ENCODE peak calls at places on chromosomes 3 and 15, in five cellular contexts. O is keratinocyte, Z is SK-N-MC, V is cardiac muscle cell, D is body of pancreas. T is an unnamed sample.

GRCh38 chr15:70528270-70528706 is 235.1 kb downstream of the UACA start:
- DNase-seq in O (no peak), Z (peak), V (no peak), D (peak), T (no peak)

GRCh38 chr3:154149286-154149685 is 28.1 kb downstream of the ARHGEF26 start:
- DNase-seq in O (no peak), Z (no peak), V (no peak), D (no peak), T (no peak)

GRCh38 chr3:135012101-135012500 is 217.0 kb downstream of the EPHB1 start:
- DNase-seq in O (no peak), Z (no peak), V (no peak), D (no peak), T (no peak)

GRCh38 chr3:123376451-123377172 is 72.3 kb downstream of the ADCY5 start:
- DNase-seq in O (no peak), Z (no peak), V (no peak), D (no peak), T (no peak)

GRCh38 chr15:76533060-76533955 is 196.7 kb downstream of the ISL2 start:
- DNase-seq in O (no peak), Z (no peak), V (no peak), D (no peak), T (peak)

GRCh38 chr3:23840521-23840920 is 34.8 kb downstream of the UBE2E1 start:
- DNase-seq in O (no peak), Z (no peak), V (peak), D (no peak), T (no peak)

GRCh38 chr3:194001728-194002459 is 134.1 kb upstream of the HES1 start:
- DNase-seq in O (no peak), Z (no peak), V (no peak), D (no peak), T (no peak)

GRCh38 chr3:59426851-59427565 is 377.2 kb upstream of the CFAP20DC start:
- DNase-seq in O (no peak), Z (no peak), V (no peak), D (no peak), T (peak)

GRCh38 chr3:52253314-52254260 is 8.0 kb downstream of the PPM1M start:
- DNase-seq in O (no peak), Z (no peak), V (no peak), D (peak), T (no peak)

GRCh38 chr3:64677961-64678716 is 9.7 kb downstream of the ADAMTS9 start:
- DNase-seq in O (no peak), Z (no peak), V (no peak), D (no peak), T (no peak)

GRCh38 chr3:18432752-18433151 is 7.6 kb upstream of the SATB1 start:
- DNase-seq in O (no peak), Z (no peak), V (no peak), D (no peak), T (no peak)

GRCh38 chr3:182794806-182795369 is 1.6 kb downstream of the ATP11B start:
- DNase-seq in O (no peak), Z (no peak), V (no peak), D (no peak), T (no peak)

GRCh38 chr3:37910666-37911400 is 49.2 kb downstream of the CTDSPL start:
- DNase-seq in O (no peak), Z (no peak), V (no peak), D (no peak), T (no peak)

GRCh38 chr3:62103531-62103930 is 269.8 kb downstream of the FEZF2 start:
- DNase-seq in O (no peak), Z (no peak), V (no peak), D (no peak), T (no peak)

GRCh38 chr3:57169106-57169505 is 4.0 kb upstream of the IL17RD start:
- DNase-seq in O (no peak), Z (no peak), V (no peak), D (no peak), T (no peak)

GRCh38 chr15:81575436-81576123 is 201.6 kb upstream of the TMC3 start:
- DNase-seq in O (peak), Z (no peak), V (peak), D (no peak), T (peak)

GRCh38 chr3:14900881-14901873 is 46.2 kb upstream of the NR2C2 start:
- DNase-seq in O (no peak), Z (no peak), V (no peak), D (no peak), T (no peak)

GRCh38 chr3:174089592-174089991 is 692.0 kb downstream of the NLGN1 start:
- DNase-seq in O (no peak), Z (peak), V (no peak), D (no peak), T (no peak)

GRCh38 chr3:54146383-54147239 is 24.3 kb downstream of the CACNA2D3 start:
- DNase-seq in O (no peak), Z (no peak), V (peak), D (peak), T (no peak)

GRCh38 chr3:87674397-87675161 is 384.2 kb downstream of the CGGBP1 start:
- DNase-seq in O (no peak), Z (no peak), V (no peak), D (no peak), T (no peak)

GRCh38 chr15:41203395-41203794 is 27.2 kb downstream of the EXD1 start:
- DNase-seq in O (no peak), Z (no peak), V (no peak), D (no peak), T (no peak)

GRCh38 chr3:129308636-129309035 is 30.0 kb downstream of the HMCES start:
- DNase-seq in O (no peak), Z (no peak), V (no peak), D (no peak), T (no peak)

GRCh38 chr3:141331370-141332318 is 36.7 kb upstream of the ZBTB38 start:
- DNase-seq in O (peak), Z (no peak), V (peak), D (peak), T (peak)

GRCh38 chr15:75452364-75452967 is 976 bp upstream of the SIN3A start:
- DNase-seq in O (no peak), Z (no peak), V (peak), D (peak), T (peak)

GRCh38 chr3:179416681-179417080 is 34.6 kb downstream of the GNB4 start:
- DNase-seq in O (no peak), Z (no peak), V (no peak), D (no peak), T (no peak)

GRCh38 chr15:27752682-27753081 is 346.4 kb downstream of the OCA2 start:
- DNase-seq in O (no peak), Z (no peak), V (no peak), D (no peak), T (no peak)

GRCh38 chr3:73669268-73669667 is 44.5 kb upstream of the PDZRN3 start:
- DNase-seq in O (no peak), Z (no peak), V (no peak), D (no peak), T (no peak)

GRCh38 chr3:16290007-16290826 is 25.2 kb downstream of the OXNAD1 start:
- DNase-seq in O (no peak), Z (no peak), V (peak), D (peak), T (no peak)

GRCh38 chr3:16286672-16287604 is 21.9 kb downstream of the OXNAD1 start:
- DNase-seq in O (no peak), Z (no peak), V (no peak), D (no peak), T (no peak)

GRCh38 chr3:16288664-16289063 is 23.7 kb downstream of the OXNAD1 start:
- DNase-seq in O (no peak), Z (no peak), V (peak), D (no peak), T (no peak)

GRCh38 chr3:16289144-16289889 is 24.3 kb downstream of the OXNAD1 start:
- DNase-seq in O (no peak), Z (no peak), V (peak), D (no peak), T (no peak)

GRCh38 chr3:16286161-16286560 is 21.1 kb downstream of the OXNAD1 start:
- DNase-seq in O (no peak), Z (no peak), V (no peak), D (peak), T (no peak)
- H3K27ac ChIP-seq in O (no peak), Z (no peak), V (peak), D (no peak), T (no peak)

GRCh38 chr3:126287171-126287535 is 70.1 kb downstream of the KLF15 start:
- DNase-seq in O (no peak), Z (no peak), V (no peak), D (no peak), T (no peak)
- H3K27ac ChIP-seq in O (peak), Z (peak), V (peak), D (peak), T (peak)

DNA sequence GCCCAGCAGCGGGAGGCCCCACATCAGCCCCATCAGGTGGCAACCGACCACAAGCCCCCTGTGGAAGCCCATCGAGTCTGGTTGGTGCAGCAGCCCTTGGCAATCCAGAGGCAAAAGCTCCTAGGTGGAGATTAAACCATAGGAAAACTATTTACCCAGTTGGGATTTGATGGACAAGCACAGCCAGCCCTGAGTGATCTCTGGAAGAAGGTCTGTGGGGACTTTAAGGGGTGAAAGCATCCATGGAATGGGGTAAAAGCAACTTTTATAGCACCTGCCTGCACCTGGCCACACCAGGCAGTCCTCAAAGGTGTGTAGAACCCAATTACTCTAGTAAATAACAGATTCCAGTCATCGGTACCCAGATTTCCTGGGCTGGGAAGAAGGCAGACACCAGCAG is 206.3 kb downstream of the IGSF11 start:
- DNase-seq in O (no peak), Z (no peak), V (no peak), D (no peak), T (no peak)
- H3K27ac ChIP-seq in O (no peak), Z (no peak), V (no peak), D (no peak), T (no peak)

GRCh38 chr3:186896875-186897274 is 33.5 kb upstream of the ST6GAL1 start:
- DNase-seq in O (no peak), Z (no peak), V (peak), D (no peak), T (no peak)
- H3K27ac ChIP-seq in O (no peak), Z (no peak), V (peak), D (no peak), T (no peak)